ENCODE peak calls at places on chromosome 15, in seven cellular contexts. O, C, T, D, N, L and W are unnamed samples.
A peak's percentile ranks its signal among the peaks of the same experiment; 100 is the strongest.

GRCh38 chr15:24898715-24899278 is 56.0 kb upstream of the SNRPN start:
- DNase-seq in O (no peak), C (peak; percentile 70), T (no peak), D (no peak), N (no peak), L (no peak), W (no peak)

GRCh38 chr15:28098766-28099554 is at the start of gene OCA2:
- DNase-seq in O (peak; percentile 98), C (peak; percentile 91), T (peak; percentile 95), D (peak; percentile 75), N (peak; percentile 90), L (no peak), W (no peak)

GRCh38 chr15:101064795-101065569 is 145.8 kb downstream of the LRRK1 start:
- DNase-seq in O (no peak), C (no peak), T (no peak), D (no peak), N (peak; percentile 60), L (no peak), W (no peak)

GRCh38 chr15:70566989-70567388 is 196.4 kb downstream of the UACA start:
- DNase-seq in O (no peak), C (no peak), T (no peak), D (no peak), N (no peak), L (no peak), W (no peak)

GRCh38 chr15:46502668-46503067 is 867.8 kb downstream of the SQOR start:
- DNase-seq in O (no peak), C (peak; percentile 3), T (no peak), D (no peak), N (no peak), L (no peak), W (no peak)

GRCh38 chr15:37109952-37110630 is 9.7 kb upstream of the MEIS2 start:
- DNase-seq in O (no peak), C (peak; percentile 75), T (peak; percentile 51), D (no peak), N (peak; percentile 76), L (no peak), W (no peak)

GRCh38 chr15:71444866-71445590 is 329.8 kb downstream of the THSD4 start:
- DNase-seq in O (no peak), C (no peak), T (no peak), D (no peak), N (no peak), L (no peak), W (no peak)

GRCh38 chr15:79872358-79873017 is 24.3 kb downstream of the MTHFS start:
- DNase-seq in O (no peak), C (no peak), T (no peak), D (peak; percentile 32), N (no peak), L (no peak), W (no peak)

GRCh38 chr15:67109141-67110034 is 44.0 kb downstream of the SMAD3 start:
- DNase-seq in O (no peak), C (no peak), T (no peak), D (no peak), N (peak; percentile 91), L (no peak), W (peak; percentile 48)